ENCODE peak calls at places on chromosomes 4 and X, in ten cellular contexts. G is choroid plexus epithelial cell; F is activated CD8-positive, alpha-beta memory T cell treated with anti-CD3 and anti-CD28 coated beads, Interleukin-2, amount 50 U/mL, for 48 hours; S is CD8-positive, alpha-beta T cell; K is M059J; J is GM23248; E is AG04450; R is NCI-H2171; V is renal cortical epithelial cell; C is astrocyte of the spinal cord. D is an unnamed sample.

GRCh38 chr4:3724319-3725231 is 41.6 kb upstream of the ADRA2C start:
- DNase-seq in G (no peak), F (no peak), S (no peak), K (no peak), J (peak), E (no peak), R (no peak), V (no peak), C (no peak), D (no peak)

GRCh38 chr4:163548481-163549243 is 54.2 kb downstream of the TMA16 start:
- DNase-seq in G (peak), F (no peak), S (no peak), K (peak), J (peak), E (no peak), R (peak), V (peak), C (peak), D (no peak)

GRCh38 chr4:121711263-121712000 is 14.7 kb upstream of the ANXA5 start:
- DNase-seq in G (peak), F (peak), S (no peak), K (peak), J (peak), E (peak), R (no peak), V (peak), C (peak), D (peak)

GRCh38 chrX:150200820-150201287 is 162.3 kb upstream of the MAMLD1 start:
- DNase-seq in G (peak), F (peak), S (no peak), K (peak), J (peak), E (peak), R (no peak), V (peak), C (peak), D (no peak)

GRCh38 chr4:83255584-83255983 is 29.0 kb downstream of the COQ2 start:
- DNase-seq in G (peak), F (no peak), S (no peak), K (peak), J (peak), E (no peak), R (no peak), V (peak), C (peak), D (no peak)

GRCh38 chr4:122118243-122118642 is 33.9 kb upstream of the BLTP1 start:
- DNase-seq in G (no peak), F (no peak), S (no peak), K (no peak), J (no peak), E (no peak), R (no peak), V (no peak), C (no peak), D (no peak)

GRCh38 chrX:137151403-137151802 is 117.6 kb upstream of the GPR101 start:
- DNase-seq in G (no peak), F (no peak), S (no peak), K (no peak), J (no peak), E (no peak), R (no peak), V (no peak), C (no peak), D (no peak)

GRCh38 chrX:14073561-14073960 is 43.9 kb upstream of the GEMIN8 start:
- DNase-seq in G (no peak), F (no peak), S (no peak), K (peak), J (peak), E (no peak), R (no peak), V (peak), C (peak), D (no peak)

GRCh38 chrX:120560405-120560841 is 339 bp downstream of the CUL4B start:
- DNase-seq in G (no peak), F (peak), S (no peak), K (no peak), J (peak), E (no peak), R (no peak), V (peak), C (no peak), D (peak)

GRCh38 chr4:3690576-3691152 is 75.5 kb upstream of the ADRA2C start:
- DNase-seq in G (no peak), F (no peak), S (no peak), K (no peak), J (no peak), E (no peak), R (no peak), V (no peak), C (no peak), D (no peak)

GRCh38 chr4:154836513-154836912 is 55.4 kb downstream of the RBM46 start:
- DNase-seq in G (no peak), F (no peak), S (no peak), K (no peak), J (no peak), E (no peak), R (no peak), V (no peak), C (no peak), D (no peak)

GRCh38 chrX:57451426-57452020 is 140.3 kb upstream of the ZXDB start:
- DNase-seq in G (no peak), F (no peak), S (no peak), K (no peak), J (no peak), E (no peak), R (no peak), V (no peak), C (no peak), D (no peak)

GRCh38 chrX:147899715-147900114 is 12.0 kb upstream of the FMR1 start:
- DNase-seq in G (no peak), F (no peak), S (no peak), K (peak), J (no peak), E (no peak), R (no peak), V (peak), C (no peak), D (no peak)